ENCODE peak calls at places on chromosomes 12 and 14, in ten cellular contexts. V is T1000; J is choroid plexus epithelial cell; K is NCI-H345; B is AG04450; F is effector CD8-positive, alpha-beta T cell; Y is nephron progenitor cell; H is progenitor cell of endocrine pancreas; M is psoas muscle; G is astrocyte of the spinal cord. W is an unnamed sample.

GRCh38 chr14:75293920-75294648 is 15.5 kb downstream of the FOS start:
- DNase-seq in Y (peak; percentile 96), V (peak; percentile 94), M (peak; percentile 98), J (peak; percentile 98), G (peak; percentile 96), F (peak; percentile 91), B (no peak), K (peak; percentile 94), H (peak; percentile 94), W (peak; percentile 88)

GRCh38 chr14:96844857-96845570 is 47.8 kb downstream of the VRK1 start:
- DNase-seq in B (no peak), Y (no peak), V (no peak), G (no peak), M (no peak), H (no peak), F (no peak), J (no peak), K (no peak), W (no peak)

GRCh38 chr14:49861581-49861922 is 9.0 kb upstream of the NEMF start:
- DNase-seq in K (peak; percentile 56), B (peak; percentile 83), V (no peak), J (peak; percentile 91), M (peak; percentile 68), G (peak; percentile 90), Y (peak; percentile 46), H (peak; percentile 11), F (peak; percentile 26), W (no peak)

GRCh38 chr14:91315844-91316267 is 71.4 kb upstream of the GPR68 start:
- DNase-seq in M (no peak), H (no peak), J (no peak), G (no peak), F (peak; percentile 62), V (no peak), K (no peak), Y (no peak), B (no peak), W (no peak)

GRCh38 chr12:117151195-117152031 is 38.9 kb downstream of the FBXO21 start:
- DNase-seq in G (peak; percentile 45), Y (peak; percentile 86), J (peak; percentile 74), H (peak; percentile 55), V (no peak), F (no peak), B (no peak), K (no peak), M (peak; percentile 79), W (peak; percentile 69)

GRCh38 chr12:123938679-123939480 is 33.8 kb downstream of the CCDC92 start:
- DNase-seq in F (no peak), K (no peak), Y (peak; percentile 35), M (no peak), V (no peak), J (peak; percentile 14), G (no peak), H (no peak), B (no peak), W (peak; percentile 18)

GRCh38 chr14:33765251-33765650 is 185.6 kb downstream of the EGLN3 start:
- DNase-seq in K (no peak), V (no peak), H (no peak), J (peak; percentile 66), F (no peak), B (no peak), M (no peak), G (peak; percentile 61), Y (peak; percentile 64), W (peak; percentile 30)

GRCh38 chr12:92469837-92470236 is 233.0 kb upstream of the PLEKHG7 start:
- DNase-seq in V (no peak), J (peak; percentile 55), K (no peak), Y (no peak), H (no peak), G (peak; percentile 38), F (no peak), B (no peak), M (peak; percentile 89), W (no peak)

GRCh38 chr12:118065380-118065779 is 4.4 kb upstream of the WSB2 start:
- DNase-seq in H (no peak), G (no peak), J (no peak), M (no peak), Y (no peak), K (no peak), F (no peak), B (no peak), V (no peak), W (no peak)

GRCh38 chr12:2168808-2169207 is 116.0 kb downstream of the CACNA1C start:
- DNase-seq in B (no peak), V (no peak), K (no peak), G (no peak), J (peak; percentile 24), Y (no peak), M (no peak), F (no peak), H (no peak), W (no peak)

GRCh38 chr12:34400423-34400881 is 378.2 kb downstream of the ALG10 start:
- DNase-seq in G (no peak), M (peak; percentile 30), J (no peak), H (peak; percentile 9), F (no peak), B (no peak), Y (no peak), K (no peak), V (no peak), W (no peak)

GRCh38 chr12:27732281-27732680 is 21.6 kb downstream of the MRPS35 start:
- DNase-seq in B (no peak), G (no peak), K (no peak), M (no peak), J (peak; percentile 22), F (no peak), V (no peak), Y (no peak), H (no peak), W (peak; percentile 65)

GRCh38 chr14:60723218-60724079 is 702 bp downstream of the SIX4 start:
- DNase-seq in F (no peak), Y (peak; percentile 64), B (no peak), K (peak; percentile 31), J (peak; percentile 72), G (peak; percentile 68), H (peak; percentile 42), M (peak; percentile 81), V (peak; percentile 26), W (no peak)

GRCh38 chr12:66803972-66804371 is 125.1 kb upstream of the GRIP1 start:
- DNase-seq in Y (peak; percentile 20), V (no peak), M (no peak), H (no peak), J (peak; percentile 3), B (no peak), K (no peak), G (peak; percentile 2), F (no peak), W (no peak)

GRCh38 chr12:31756977-31757420 is 28.2 kb upstream of the AMN1 start:
- DNase-seq in H (no peak), V (no peak), Y (no peak), G (no peak), J (peak; percentile 81), B (no peak), K (no peak), F (no peak), M (no peak), W (no peak)

GRCh38 chr14:68685419-68686211 is 107.3 kb downstream of the ZFP36L1 start:
- DNase-seq in H (no peak), G (peak; percentile 84), J (peak; percentile 83), Y (no peak), K (no peak), V (no peak), F (peak; percentile 37), M (peak; percentile 50), B (no peak), W (no peak)

GRCh38 chr12:18753481-18754117 is 15.7 kb downstream of the CAPZA3 start:
- DNase-seq in G (peak; percentile 23), H (no peak), V (no peak), M (no peak), J (peak; percentile 37), Y (no peak), B (no peak), F (no peak), K (no peak), W (peak; percentile 48)

GRCh38 chr14:81516941-81517797 is 16.5 kb downstream of the SEL1L start:
- DNase-seq in V (no peak), K (no peak), M (no peak), B (peak; percentile 54), G (peak; percentile 36), J (peak; percentile 75), H (no peak), F (no peak), Y (peak; percentile 44), W (peak; percentile 32)

GRCh38 chr14:23364164-23364571 is 804 bp downstream of the EFS start:
- DNase-seq in F (no peak), V (peak; percentile 8), J (no peak), Y (no peak), B (no peak), M (no peak), G (no peak), K (no peak), H (no peak), W (no peak)

GRCh38 chr14:56333361-56334279 is 215.4 kb downstream of the PELI2 start:
- DNase-seq in J (peak; percentile 86), M (no peak), B (peak; percentile 61), V (no peak), F (no peak), H (no peak), G (peak; percentile 78), Y (no peak), K (peak; percentile 32), W (no peak)

GRCh38 chr14:91649930-91650329 is 82.0 kb downstream of the CATSPERB start:
- DNase-seq in V (no peak), M (no peak), H (no peak), B (no peak), K (peak; percentile 19), Y (no peak), G (peak; percentile 16), J (peak; percentile 77), F (no peak), W (peak; percentile 8)

GRCh38 chr14:54621686-54622085 is 54.8 kb downstream of the SAMD4A start:
- DNase-seq in M (no peak), J (no peak), G (no peak), Y (no peak), H (no peak), B (no peak), F (no peak), V (no peak), K (no peak), W (no peak)

GRCh38 chr12:131701705-131702572 is 9.0 kb upstream of the SFSWAP start:
- DNase-seq in G (no peak), F (no peak), B (no peak), J (no peak), K (no peak), V (no peak), H (no peak), M (no peak), Y (no peak), W (no peak)

GRCh38 chr14:75046275-75046674 is 5.0 kb downstream of the MLH3 start:
- DNase-seq in J (no peak), K (no peak), M (no peak), V (no peak), B (no peak), Y (no peak), G (no peak), F (no peak), H (no peak), W (no peak)

GRCh38 chr14:94560782-94561655 is at the start of gene SERPINA4:
- DNase-seq in G (no peak), V (no peak), M (no peak), K (no peak), Y (no peak), J (no peak), F (no peak), B (no peak), H (no peak), W (no peak)

GRCh38 chr14:66143387-66144112 is 342.6 kb upstream of the CCDC196 start:
- DNase-seq in B (no peak), M (no peak), G (no peak), F (no peak), H (no peak), J (no peak), V (no peak), K (no peak), Y (no peak), W (no peak)

GRCh38 chr12:94242871-94243270 is 94.5 kb downstream of the PLXNC1 start:
- DNase-seq in V (no peak), M (no peak), F (no peak), J (no peak), G (no peak), K (no peak), B (no peak), H (no peak), Y (no peak), W (no peak)

GRCh38 chr12:92259852-92260251 is 114.2 kb upstream of the BTG1 start:
- DNase-seq in H (no peak), K (no peak), B (no peak), M (no peak), Y (no peak), F (no peak), J (peak; percentile 25), V (no peak), G (no peak), W (no peak)